ENCODE peak calls at places on chromosomes 16 and 17, in seven cellular contexts. C is Calu3, U is heart left ventricle, K is nephron progenitor cell, B is neural crest cell, H is cardiac muscle cell, J is cardiac fibroblast. S is an unnamed sample.
A peak's percentile ranks its signal among the peaks of the same experiment; 100 is the strongest.

GRCh38 chr16:84612686-84613085 is 5.2 kb downstream of the COTL1 start:
- DNase-seq in H (no peak), K (no peak), U (no peak), J (no peak), B (no peak), C (no peak), S (no peak)

GRCh38 chr16:29688172-29688571 is 9.2 kb downstream of the QPRT start:
- DNase-seq in H (no peak), B (no peak), J (no peak), U (no peak), K (no peak), C (no peak), S (no peak)

GRCh38 chr16:79100456-79100855 is 500.1 kb downstream of the MAF start:
- DNase-seq in J (no peak), U (no peak), B (no peak), K (no peak), C (no peak), H (peak; percentile 54), S (no peak)

GRCh38 chr17:43665387-43666101 is 3.8 kb upstream of the MEOX1 start:
- DNase-seq in B (no peak), K (peak; percentile 77), H (no peak), J (no peak), C (no peak), U (peak; percentile 82), S (no peak)

GRCh38 chr16:57260294-57260929 is 15.4 kb downstream of the ARL2BP start:
- DNase-seq in H (no peak), J (peak; percentile 82), C (peak; percentile 57), U (peak; percentile 28), K (no peak), B (peak; percentile 33), S (no peak)

GRCh38 chr16:85733155-85733838 is 17.6 kb downstream of the C16orf74 start:
- DNase-seq in C (no peak), U (no peak), H (no peak), K (no peak), B (no peak), J (peak; percentile 68), S (peak; percentile 83)

GRCh38 chr17:59572301-59572924 is 7.0 kb downstream of the DHX40 start:
- DNase-seq in H (no peak), U (no peak), C (no peak), J (peak; percentile 73), B (no peak), K (no peak), S (no peak)

GRCh38 chr17:79361221-79361734 is 249.6 kb downstream of the RBFOX3 start:
- DNase-seq in U (no peak), B (no peak), C (no peak), K (no peak), J (no peak), H (no peak), S (no peak)

GRCh38 chr16:14088155-14088753 is 17.1 kb downstream of the MRTFB start:
- DNase-seq in H (no peak), B (no peak), C (no peak), U (no peak), K (no peak), J (peak; percentile 15), S (no peak)

GRCh38 chr16:19874026-19874425 is 10.6 kb downstream of the GPRC5B start:
- DNase-seq in K (no peak), H (no peak), J (no peak), B (no peak), C (no peak), U (no peak), S (no peak)

GRCh38 chr17:49497147-49498036 is 2.3 kb downstream of the NGFR start:
- DNase-seq in C (peak; percentile 34), K (peak; percentile 88), B (peak; percentile 41), J (peak; percentile 11), U (no peak), H (peak; percentile 89), S (no peak)

GRCh38 chr16:85350973-85351372 is 238.7 kb upstream of the CIBAR2 start:
- DNase-seq in J (peak; percentile 85), U (peak; percentile 89), H (peak; percentile 62), C (peak; percentile 93), K (no peak), B (no peak), S (no peak)

GRCh38 chr17:16374129-16374528 is 6.8 kb upstream of the UBB start:
- DNase-seq in H (no peak), B (no peak), C (no peak), K (no peak), J (peak; percentile 93), U (no peak), S (no peak)

GRCh38 chr16:59601452-59601851 is 867.3 kb upstream of the GOT2 start:
- DNase-seq in J (no peak), B (no peak), K (no peak), C (no peak), H (no peak), U (no peak), S (no peak)

GRCh38 chr16:51938861-51939260 is 608.1 kb downstream of the TOX3 start:
- DNase-seq in H (no peak), U (no peak), B (no peak), K (no peak), J (no peak), C (no peak), S (no peak)

GRCh38 chr17:79002291-79002690 is 7.3 kb downstream of the CANT1 start:
- DNase-seq in H (no peak), K (no peak), U (no peak), J (no peak), B (no peak), C (no peak), S (no peak)

GRCh38 chr16:57041182-57042156 is 50.9 kb upstream of the CPNE2 start:
- DNase-seq in K (no peak), J (no peak), B (no peak), H (no peak), U (no peak), C (no peak), S (no peak)

GRCh38 chr17:64413505-64413904 is 22.8 kb upstream of the PECAM1 start:
- DNase-seq in H (no peak), B (no peak), K (no peak), U (no peak), C (no peak), J (no peak), S (no peak)

GRCh38 chr17:34610506-34610905 is 31.1 kb downstream of the TMEM132E start:
- DNase-seq in J (no peak), H (no peak), U (no peak), B (no peak), K (no peak), C (no peak), S (no peak)
- TF ChIP-seq CTCF in J (no peak), H (no peak), U (no peak), B (no peak), K (no peak), C (no peak), S (no peak)

GRCh38 chr16:58435779-58436178 is 43.5 kb downstream of the GINS3 start:
- DNase-seq in C (no peak), B (no peak), J (no peak), H (no peak), U (no peak), K (no peak), S (no peak)
- TF ChIP-seq CTCF in C (no peak), B (no peak), J (no peak), H (no peak), U (no peak), K (no peak), S (no peak)

GRCh38 chr17:871731-872517 is 89.8 kb downstream of the MRM3 start:
- DNase-seq in H (no peak), C (no peak), K (no peak), U (no peak), J (no peak), B (no peak), S (no peak)

GRCh38 chr17:869067-869466 is 86.9 kb downstream of the MRM3 start:
- DNase-seq in U (no peak), H (no peak), J (peak; percentile 46), K (no peak), B (no peak), C (no peak), S (no peak)

GRCh38 chr17:867896-868489 is 85.8 kb downstream of the MRM3 start:
- DNase-seq in U (no peak), C (no peak), H (no peak), B (no peak), J (no peak), K (no peak), S (no peak)

GRCh38 chr17:872843-873242 is 90.7 kb downstream of the MRM3 start:
- DNase-seq in B (no peak), H (no peak), U (no peak), J (no peak), C (no peak), K (no peak), S (no peak)

DNA sequence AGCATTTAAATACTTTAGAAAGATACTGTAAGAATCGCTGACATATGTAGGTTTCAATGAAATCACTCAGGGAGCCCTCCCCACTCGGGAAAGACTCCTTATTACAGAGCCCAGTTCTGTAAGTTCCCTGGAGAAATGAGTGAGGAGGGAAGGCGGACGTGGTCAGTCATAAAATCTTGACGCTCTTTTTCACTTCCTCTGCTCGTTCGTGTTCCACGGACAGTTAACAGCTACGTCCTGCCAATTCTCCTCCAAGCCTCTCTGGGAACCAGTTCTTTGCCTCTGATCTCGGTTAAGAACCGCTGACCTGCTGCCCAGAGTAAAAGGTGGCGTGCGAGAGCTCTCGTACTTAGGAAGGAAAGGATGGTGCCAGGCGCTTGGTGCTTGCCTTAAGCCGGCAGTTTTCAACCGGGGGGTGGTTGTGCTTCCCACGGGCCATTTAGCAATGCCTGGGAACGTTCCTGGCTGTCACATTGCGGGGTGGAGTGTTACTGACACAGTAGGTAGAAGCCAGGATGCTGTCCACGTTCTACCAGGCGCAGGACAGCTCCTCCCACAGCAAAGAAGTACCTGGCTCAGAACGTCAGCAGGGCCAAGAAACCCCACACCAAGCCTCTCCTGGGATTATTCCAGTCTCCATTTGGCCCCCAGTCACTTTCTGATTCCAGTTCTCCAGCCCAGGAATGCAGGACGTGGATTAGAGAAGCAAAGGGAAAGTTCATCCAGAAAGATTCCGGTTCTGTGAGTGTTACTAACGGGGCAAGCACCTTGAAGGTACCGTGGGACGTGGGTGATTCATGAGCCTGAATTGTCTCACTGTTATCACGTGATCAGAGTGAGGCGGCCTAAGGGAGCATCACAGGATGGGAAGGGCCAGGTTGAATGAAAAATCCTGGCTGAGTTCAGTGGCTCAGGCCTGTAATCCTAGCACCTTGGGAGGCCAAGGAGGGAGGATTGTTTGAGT is 87.7 kb downstream of the MRM3 start:
- DNase-seq in H (no peak), J (peak; percentile 60), C (no peak), B (no peak), U (peak; percentile 21), K (no peak), S (no peak)
- TF ChIP-seq CTCF in H (no peak), J (no peak), C (no peak), B (no peak), U (no peak), K (no peak), S (no peak)

DNA sequence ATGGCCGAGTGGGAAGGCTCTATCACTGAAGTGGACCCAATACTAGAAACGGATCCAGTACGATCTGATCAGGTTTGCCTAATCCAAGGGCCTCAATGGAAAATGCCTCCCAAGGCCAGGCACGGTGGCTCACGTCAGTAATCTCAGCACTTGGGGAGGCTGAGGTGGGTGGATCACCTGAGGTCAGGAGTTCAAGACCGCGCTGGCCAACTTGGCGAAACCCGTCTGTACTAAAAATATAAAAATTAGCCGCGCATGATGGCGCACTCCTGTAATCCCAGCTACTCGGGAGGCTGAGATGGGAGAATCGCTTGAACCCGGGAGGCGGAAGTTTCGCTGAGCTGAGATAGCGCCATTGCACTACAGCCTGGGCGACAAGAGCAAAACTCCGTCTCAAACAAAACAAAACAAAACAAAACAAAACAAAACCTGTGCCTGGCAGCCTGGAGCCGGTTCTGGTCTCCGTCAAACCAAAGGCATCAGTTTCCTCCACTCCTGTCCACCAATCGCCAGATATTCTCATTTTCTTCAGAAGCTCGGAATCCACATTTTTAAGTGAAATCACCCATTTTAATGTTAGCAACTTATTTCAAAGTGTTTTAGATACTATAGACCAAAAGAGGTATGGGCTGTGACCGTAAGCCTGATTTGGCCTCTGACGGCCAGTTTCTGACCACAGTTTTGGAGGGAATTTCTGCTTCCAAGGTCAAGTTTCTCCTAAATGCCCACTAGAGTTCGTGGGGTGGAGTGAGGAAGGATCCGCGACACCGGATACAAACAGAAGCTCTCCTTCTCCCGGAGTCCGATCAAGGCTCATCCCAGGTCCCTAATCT is 664 bp downstream of the NQO1 start:
- DNase-seq in U (no peak), J (no peak), H (no peak), C (peak; percentile 37), B (no peak), K (no peak), S (no peak)
- TF ChIP-seq CTCF in U (no peak), J (no peak), H (no peak), C (no peak), B (no peak), K (no peak), S (no peak)